ENCODE peak calls at places on chromosomes 13 and 19, in four cellular contexts. One of them, this sample, is unnamed.

GRCh38 chr19:41456342-41456918 is 13.5 kb downstream of the ERICH4 start:
- DNase-seq in T follicular helper cell: no peak
- DNase-seq in heart right ventricle: no peak
- DNase-seq in cardiac muscle cell: peak; percentile 75
- DNase-seq in this sample: no peak

GRCh38 chr13:32041429-32041828 is 9.9 kb downstream of the FRY start:
- DNase-seq in T follicular helper cell: no peak
- DNase-seq in heart right ventricle: no peak
- DNase-seq in cardiac muscle cell: no peak
- DNase-seq in this sample: no peak

GRCh38 chr13:87259479-87260083 is 411.6 kb upstream of the SLITRK5 start:
- DNase-seq in T follicular helper cell: no peak
- DNase-seq in heart right ventricle: no peak
- DNase-seq in cardiac muscle cell: peak; percentile 2
- DNase-seq in this sample: no peak

GRCh38 chr13:104011505-104012270 is 945.5 kb upstream of the SLC10A2 start:
- DNase-seq in T follicular helper cell: no peak
- DNase-seq in heart right ventricle: no peak
- DNase-seq in cardiac muscle cell: peak; percentile 20
- DNase-seq in this sample: peak; percentile 77

GRCh38 chr13:75796825-75797224 is 160.7 kb downstream of the LMO7 start:
- DNase-seq in T follicular helper cell: no peak
- DNase-seq in heart right ventricle: no peak
- DNase-seq in cardiac muscle cell: no peak
- DNase-seq in this sample: no peak

GRCh38 chr19:56138069-56138468 is 3.0 kb upstream of the ZNF444 start:
- DNase-seq in T follicular helper cell: no peak
- DNase-seq in heart right ventricle: no peak
- DNase-seq in cardiac muscle cell: no peak
- DNase-seq in this sample: no peak

GRCh38 chr19:7783991-7784421 is 21.0 kb downstream of the CLEC4M start:
- DNase-seq in T follicular helper cell: no peak
- DNase-seq in heart right ventricle: no peak
- DNase-seq in cardiac muscle cell: peak; percentile 62
- DNase-seq in this sample: no peak

GRCh38 chr13:110340812-110341444 is 33.8 kb downstream of the COL4A2 start:
- DNase-seq in T follicular helper cell: peak; percentile 6
- DNase-seq in heart right ventricle: peak; percentile 79
- DNase-seq in cardiac muscle cell: peak; percentile 85
- DNase-seq in this sample: peak; percentile 44

GRCh38 chr19:37817180-37817911 is 38.0 kb upstream of the ZNF573 start:
- DNase-seq in T follicular helper cell: no peak
- DNase-seq in heart right ventricle: peak; percentile 89
- DNase-seq in cardiac muscle cell: peak; percentile 64
- DNase-seq in this sample: peak; percentile 93

GRCh38 chr19:47095707-47096704 is 17.6 kb downstream of the ZC3H4 start:
- DNase-seq in T follicular helper cell: no peak
- DNase-seq in heart right ventricle: peak; percentile 72
- DNase-seq in cardiac muscle cell: peak; percentile 45
- DNase-seq in this sample: peak; percentile 32

GRCh38 chr19:29105629-29106352 is 107.2 kb downstream of the UQCRFS1 start:
- DNase-seq in T follicular helper cell: no peak
- DNase-seq in heart right ventricle: no peak
- DNase-seq in cardiac muscle cell: no peak
- DNase-seq in this sample: peak; percentile 51

GRCh38 chr13:101382086-101382485 is 34.2 kb downstream of the NALCN start:
- DNase-seq in T follicular helper cell: no peak
- DNase-seq in heart right ventricle: no peak
- DNase-seq in cardiac muscle cell: no peak
- DNase-seq in this sample: no peak

GRCh38 chr13:75296651-75297050 is 185.3 kb downstream of the TBC1D4 start:
- DNase-seq in T follicular helper cell: no peak
- DNase-seq in heart right ventricle: no peak
- DNase-seq in cardiac muscle cell: no peak
- DNase-seq in this sample: no peak

GRCh38 chr19:13034636-13035035 is 39.4 kb downstream of the NFIX start:
- DNase-seq in T follicular helper cell: no peak
- DNase-seq in heart right ventricle: no peak
- DNase-seq in cardiac muscle cell: no peak
- DNase-seq in this sample: no peak

GRCh38 chr13:49936943-49937273 is 768 bp upstream of the SPRYD7 start:
- DNase-seq in T follicular helper cell: no peak
- DNase-seq in heart right ventricle: peak; percentile 35
- DNase-seq in cardiac muscle cell: peak; percentile 11
- DNase-seq in this sample: no peak

GRCh38 chr13:37476874-37477273 is 121.7 kb downstream of the POSTN start:
- DNase-seq in T follicular helper cell: no peak
- DNase-seq in heart right ventricle: no peak
- DNase-seq in cardiac muscle cell: peak; percentile 15
- DNase-seq in this sample: no peak

This sample was measured in retina.